ENCODE peak calls at places on chromosome 11, in five cellular contexts. One of them, this sample, is unnamed.

GRCh38 chr11:104534268-104534667 is 364.0 kb downstream of the CASP12 start:
- DNase-seq in fibroblast of the conjunctiva: peak
- DNase-seq in T-helper 17 cell: no peak
- DNase-seq in effector memory CD4-positive, alpha-beta T cell: no peak
- DNase-seq in NCI-H187 treated with DMSO at 0.1 percent for 48 hours: no peak
- DNase-seq in this sample: no peak

GRCh38 chr11:127056338-127056971 is 55.9 kb upstream of the KIRREL3 start:
- DNase-seq in fibroblast of the conjunctiva: no peak
- DNase-seq in T-helper 17 cell: no peak
- DNase-seq in effector memory CD4-positive, alpha-beta T cell: no peak
- DNase-seq in NCI-H187 treated with DMSO at 0.1 percent for 48 hours: no peak
- DNase-seq in this sample: no peak

GRCh38 chr11:36233226-36233625 is 56.0 kb downstream of the COMMD9 start:
- DNase-seq in fibroblast of the conjunctiva: no peak
- DNase-seq in T-helper 17 cell: no peak
- DNase-seq in effector memory CD4-positive, alpha-beta T cell: no peak
- DNase-seq in NCI-H187 treated with DMSO at 0.1 percent for 48 hours: no peak
- DNase-seq in this sample: no peak

GRCh38 chr11:117643606-117644300 is 153.3 kb downstream of the DSCAML1 start:
- DNase-seq in fibroblast of the conjunctiva: no peak
- DNase-seq in T-helper 17 cell: no peak
- DNase-seq in effector memory CD4-positive, alpha-beta T cell: no peak
- DNase-seq in NCI-H187 treated with DMSO at 0.1 percent for 48 hours: no peak
- DNase-seq in this sample: no peak

GRCh38 chr11:59187587-59187986 is 15.7 kb downstream of the DTX4 start:
- DNase-seq in fibroblast of the conjunctiva: no peak
- DNase-seq in T-helper 17 cell: no peak
- DNase-seq in effector memory CD4-positive, alpha-beta T cell: no peak
- DNase-seq in NCI-H187 treated with DMSO at 0.1 percent for 48 hours: no peak
- DNase-seq in this sample: no peak

GRCh38 chr11:134441706-134442105 is 29.7 kb upstream of the B3GAT1 start:
- DNase-seq in fibroblast of the conjunctiva: no peak
- DNase-seq in T-helper 17 cell: no peak
- DNase-seq in effector memory CD4-positive, alpha-beta T cell: no peak
- DNase-seq in NCI-H187 treated with DMSO at 0.1 percent for 48 hours: no peak
- DNase-seq in this sample: no peak

GRCh38 chr11:96105197-96105895 is 181.4 kb upstream of the MTMR2 start:
- DNase-seq in fibroblast of the conjunctiva: no peak
- DNase-seq in T-helper 17 cell: no peak
- DNase-seq in effector memory CD4-positive, alpha-beta T cell: no peak
- DNase-seq in NCI-H187 treated with DMSO at 0.1 percent for 48 hours: no peak
- DNase-seq in this sample: no peak

GRCh38 chr11:10856689-10857603 is 907 bp downstream of the ZBED5 start:
- DNase-seq in fibroblast of the conjunctiva: no peak
- DNase-seq in T-helper 17 cell: no peak
- DNase-seq in effector memory CD4-positive, alpha-beta T cell: no peak
- DNase-seq in NCI-H187 treated with DMSO at 0.1 percent for 48 hours: peak
- DNase-seq in this sample: no peak

This sample was measured in natural killer cell.